ENCODE peak calls at places on chromosomes 3 and 15, in five cellular contexts. N is psoas muscle, A is NCI-H345, Q is GM19239, V is GM23248. L is an unnamed sample.

GRCh38 chr3:32313723-32314473 is 75.4 kb downstream of the CMTM8 start:
- DNase-seq in V (peak; percentile 38), N (no peak), A (no peak), Q (no peak), L (no peak)

GRCh38 chr3:162492446-162493081 is 996.0 kb downstream of the OTOL1 start:
- DNase-seq in N (no peak), A (no peak), Q (no peak), V (peak; percentile 79), L (no peak)

GRCh38 chr3:193029800-193030199 is 112.1 kb upstream of the MB21D2 start:
- DNase-seq in A (no peak), Q (no peak), N (no peak), V (no peak), L (peak; percentile 95)

GRCh38 chr3:186414735-186415419 is 52.8 kb upstream of the DGKG start:
- DNase-seq in Q (no peak), V (peak; percentile 97), N (no peak), A (peak; percentile 24), L (no peak)

GRCh38 chr15:65033659-65034269 is 4.3 kb upstream of the MTFMT start:
- DNase-seq in Q (no peak), N (no peak), V (peak; percentile 79), A (peak; percentile 29), L (peak; percentile 34)

GRCh38 chr3:147387550-147388394 is 18.6 kb downstream of the ZIC4 start:
- DNase-seq in Q (no peak), V (no peak), N (no peak), A (no peak), L (no peak)

GRCh38 chr3:78337801-78338211 is 1297.9 kb downstream of the ROBO2 start:
- DNase-seq in N (no peak), Q (no peak), V (peak; percentile 31), A (no peak), L (no peak)

GRCh38 chr15:38260077-38260476 is 7.4 kb downstream of the SPRED1 start:
- DNase-seq in V (peak; percentile 38), A (no peak), Q (no peak), N (no peak), L (no peak)

GRCh38 chr3:168996622-168997021 is 666.9 kb downstream of the MECOM start:
- DNase-seq in N (no peak), V (no peak), A (no peak), Q (no peak), L (no peak)

GRCh38 chr3:161555367-161555766 is 58.8 kb downstream of the OTOL1 start:
- DNase-seq in Q (no peak), N (no peak), V (no peak), A (no peak), L (no peak)

GRCh38 chr15:42511010-42511396 is 15.6 kb downstream of the SNAP23 start:
- DNase-seq in N (no peak), A (no peak), Q (no peak), V (peak; percentile 80), L (no peak)

GRCh38 chr3:160784853-160785252 is 28.8 kb downstream of the PPM1L start:
- DNase-seq in V (no peak), Q (no peak), A (no peak), N (no peak), L (no peak)

GRCh38 chr3:140494970-140495369 is 182.9 kb upstream of the TRIM42 start:
- DNase-seq in Q (no peak), V (no peak), A (no peak), N (no peak), L (no peak)

GRCh38 chr15:93036922-93037321 is 52.1 kb downstream of the RGMA start:
- DNase-seq in A (no peak), V (no peak), N (no peak), Q (no peak), L (no peak)